ENCODE peak calls at places on chromosomes 7 and 10, in five cellular contexts. G, N, T, E and O are unnamed samples.

GRCh38 chr7:37284805-37285211 is 163.9 kb downstream of the ELMO1 start:
- DNase-seq in G (peak; percentile 53), N (peak; percentile 28), T (no peak), E (no peak), O (peak; percentile 6)

GRCh38 chr7:134931487-134931886 is 54.8 kb upstream of the AGBL3 start:
- DNase-seq in G (peak; percentile 49), N (peak; percentile 56), T (peak; percentile 79), E (peak; percentile 57), O (peak; percentile 85)

GRCh38 chr10:88012627-88013026 is 149.2 kb downstream of the PTEN start:
- DNase-seq in G (no peak), N (no peak), T (peak; percentile 34), E (peak; percentile 15), O (no peak)

GRCh38 chr7:48101880-48102448 is 12.9 kb downstream of the UPP1 start:
- DNase-seq in G (no peak), N (no peak), T (no peak), E (no peak), O (no peak)

GRCh38 chr7:81064446-81064845 is 145.6 kb upstream of the SEMA3C start:
- DNase-seq in G (no peak), N (peak; percentile 47), T (no peak), E (no peak), O (peak; percentile 38)

GRCh38 chr7:70582921-70583895 is 548.7 kb upstream of the GALNT17 start:
- DNase-seq in G (no peak), N (no peak), T (no peak), E (no peak), O (no peak)

GRCh38 chr10:9015005-9015404 is 960.5 kb downstream of the GATA3 start:
- DNase-seq in G (no peak), N (no peak), T (no peak), E (no peak), O (no peak)

GRCh38 chr10:129917936-129918335 is 46.1 kb downstream of the EBF3 start:
- DNase-seq in G (no peak), N (no peak), T (no peak), E (no peak), O (no peak)

GRCh38 chr10:133180192-133180914 is 20.3 kb downstream of the KNDC1 start:
- DNase-seq in G (no peak), N (no peak), T (no peak), E (no peak), O (no peak)

GRCh38 chr10:114499630-114500190 is 95.4 kb upstream of the AFAP1L2 start:
- DNase-seq in G (no peak), N (no peak), T (no peak), E (no peak), O (no peak)

GRCh38 chr10:63344269-63344668 is 121.5 kb downstream of the JMJD1C start:
- DNase-seq in G (no peak), N (no peak), T (no peak), E (no peak), O (no peak)

GRCh38 chr7:102432476-102433318 is 678 bp upstream of the ORAI2 start:
- DNase-seq in G (no peak), N (no peak), T (no peak), E (no peak), O (no peak)

GRCh38 chr7:133293390-133294110 is 40.7 kb downstream of the EXOC4 start:
- DNase-seq in G (no peak), N (no peak), T (no peak), E (no peak), O (no peak)

GRCh38 chr10:45209888-45210287 is 105.5 kb downstream of the OR13A1 start:
- DNase-seq in G (no peak), N (no peak), T (no peak), E (no peak), O (no peak)

GRCh38 chr7:19621740-19622139 is 87.1 kb downstream of the POLR1F start:
- DNase-seq in G (no peak), N (no peak), T (no peak), E (no peak), O (peak; percentile 76)

GRCh38 chr7:50283206-50283605 is 21.3 kb upstream of the IKZF1 start:
- DNase-seq in G (no peak), N (no peak), T (no peak), E (no peak), O (no peak)

GRCh38 chr7:50362712-50363282 is 58.3 kb downstream of the IKZF1 start:
- DNase-seq in G (no peak), N (no peak), T (no peak), E (no peak), O (peak; percentile 4)

GRCh38 chr10:42875792-42876191 is 93.2 kb downstream of the BMS1 start:
- DNase-seq in G (peak; percentile 18), N (peak; percentile 20), T (peak; percentile 3), E (peak; percentile 59), O (no peak)

GRCh38 chr7:132548489-132549078 is 27.7 kb downstream of the PLXNA4 start:
- DNase-seq in G (no peak), N (peak; percentile 50), T (peak; percentile 82), E (peak; percentile 79), O (no peak)

GRCh38 chr10:100917071-100917470 is 4.3 kb downstream of the SLF2 start:
- DNase-seq in G (no peak), N (no peak), T (no peak), E (no peak), O (no peak)

GRCh38 chr7:73526892-73527821 is 5.1 kb upstream of the BAZ1B start:
- DNase-seq in G (no peak), N (no peak), T (no peak), E (no peak), O (no peak)

GRCh38 chr7:38374507-38374906 is 101.1 kb upstream of the TARP start:
- DNase-seq in G (no peak), N (peak; percentile 46), T (peak; percentile 48), E (peak; percentile 20), O (peak; percentile 67)

GRCh38 chr10:125795111-125795510 is 19.5 kb upstream of the MMP21 start:
- DNase-seq in G (peak; percentile 54), N (no peak), T (peak; percentile 10), E (no peak), O (peak; percentile 13)

GRCh38 chr10:50740351-50740688 is 584 bp downstream of the ASAH2B start:
- DNase-seq in G (no peak), N (peak; percentile 68), T (peak; percentile 69), E (peak; percentile 70), O (peak; percentile 86)

DNA sequence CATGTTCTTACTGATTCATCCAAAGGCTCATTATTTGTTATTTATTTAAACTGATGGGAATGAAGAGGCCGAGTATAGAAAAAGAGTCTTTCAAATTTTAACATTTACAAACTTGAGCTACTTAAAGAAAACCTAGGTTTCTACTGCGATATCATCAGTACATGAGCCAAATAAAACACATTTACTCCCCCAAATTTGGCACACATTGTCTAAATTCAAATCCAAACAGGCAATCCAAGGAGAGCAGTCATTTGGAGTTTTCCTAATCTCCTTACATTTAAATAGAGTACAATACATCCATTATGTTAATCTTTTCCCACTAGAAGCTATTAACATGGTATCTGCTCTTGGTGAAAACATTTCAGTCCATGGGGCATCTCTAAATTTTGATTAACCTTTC is 2.2 kb downstream of the NMT2 start:
- DNase-seq in G (no peak), N (no peak), T (peak; percentile 60), E (no peak), O (no peak)
- H3K4me3 ChIP-seq in G (peak overlapping the region; percentile 99), N (no peak overlapping the region), T (peak overlapping the region; percentile 96), E (no peak overlapping the region), O (peak overlapping the region; percentile 85)

GRCh38 chr10:60627778-60628773 is 150.2 kb upstream of the CDK1 start:
- DNase-seq in G (no peak), N (no peak), T (no peak), E (no peak), O (no peak)
- H3K4me3 ChIP-seq in G (no peak overlapping the region), N (no peak overlapping the region), T (no peak overlapping the region), E (no peak overlapping the region), O (no peak overlapping the region)

GRCh38 chr7:143405158-143405557 is 3.5 kb downstream of the EPHA1 start:
- DNase-seq in G (peak; percentile 63), N (peak; percentile 93), T (no peak), E (peak; percentile 49), O (no peak)

GRCh38 chr7:143408686-143409551 is at the start of gene EPHA1:
- DNase-seq in G (peak; percentile 24), N (no peak), T (no peak), E (no peak), O (no peak)

GRCh38 chr7:143408247-143408685 is 390 bp downstream of the EPHA1 start:
- DNase-seq in G (peak; percentile 18), N (no peak), T (no peak), E (no peak), O (no peak)

GRCh38 chr7:143405671-143406352 is 2.8 kb downstream of the EPHA1 start:
- DNase-seq in G (no peak), N (peak; percentile 45), T (no peak), E (no peak), O (no peak)

GRCh38 chr7:143407296-143408246 is 1.1 kb downstream of the EPHA1 start:
- DNase-seq in G (no peak), N (no peak), T (no peak), E (no peak), O (no peak)
- H3K4me3 ChIP-seq in G (no peak overlapping the region), N (no peak overlapping the region), T (no peak overlapping the region), E (no peak overlapping the region), O (no peak overlapping the region)

GRCh38 chr7:100745184-100745583 is 11.8 kb downstream of the ZAN start:
- DNase-seq in G (peak; percentile 50), N (peak; percentile 66), T (peak; percentile 60), E (peak; percentile 17), O (peak; percentile 64)
- H3K4me3 ChIP-seq in G (peak overlapping the region; percentile 51), N (peak overlapping the region; percentile 56), T (peak overlapping the region; percentile 53), E (peak overlapping the region; percentile 29), O (peak overlapping the region; percentile 61)

DNA sequence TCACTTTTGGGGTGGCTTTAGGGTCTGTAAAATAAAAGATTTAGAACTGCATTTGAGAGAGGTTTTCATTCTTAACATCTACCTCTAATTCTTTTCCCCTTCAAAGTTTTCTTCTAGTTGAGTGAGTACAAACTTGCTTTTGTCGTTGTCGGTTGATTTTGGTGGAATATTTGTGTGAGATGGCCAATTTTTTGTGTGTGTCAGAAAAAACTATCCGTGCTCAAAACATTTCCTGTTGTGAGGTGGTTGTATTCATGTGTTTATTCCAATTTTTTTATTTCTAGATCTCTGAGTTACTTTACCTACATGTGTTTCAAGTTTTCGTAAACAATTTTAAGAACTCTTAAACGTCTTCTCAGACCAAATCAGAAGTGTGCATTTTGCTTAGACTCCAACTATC is 1.6 kb downstream of the AHR start:
- DNase-seq in G (no peak), N (no peak), T (no peak), E (no peak), O (no peak)
- H3K4me3 ChIP-seq in G (peak overlapping the region; percentile 84), N (peak overlapping the region; percentile 89), T (peak overlapping the region; percentile 78), E (peak overlapping the region; percentile 75), O (peak overlapping the region; percentile 83)

GRCh38 chr7:33725111-33725510 is 180.2 kb upstream of the BMPER start:
- DNase-seq in G (no peak), N (no peak), T (peak; percentile 47), E (no peak), O (no peak)
- H3K4me3 ChIP-seq in G (no peak overlapping the region), N (no peak overlapping the region), T (no peak overlapping the region), E (no peak overlapping the region), O (no peak overlapping the region)